ENCODE peak calls at places on chromosome 13, in five cellular contexts. Y, J, A, K and H are unnamed samples.

GRCh38 chr13:110638253-110638652 is 22.9 kb downstream of the NAXD start:
- DNase-seq in A (no peak), K (no peak), J (no peak), Y (no peak), H (no peak)

GRCh38 chr13:38769526-38769925 is 82.6 kb downstream of the FREM2 start:
- DNase-seq in Y (no peak), A (no peak), K (no peak), J (no peak), H (no peak)

GRCh38 chr13:29901714-29902631 is 51.6 kb upstream of the UBL3 start:
- DNase-seq in Y (no peak), J (no peak), A (peak), K (peak), H (peak)

GRCh38 chr13:92260363-92260762 is 861.9 kb downstream of the GPC5 start:
- DNase-seq in Y (no peak), A (no peak), K (no peak), J (no peak), H (no peak)

GRCh38 chr13:44068737-44069136 is 189.0 kb downstream of the LACC1 start:
- DNase-seq in Y (no peak), A (no peak), K (peak), J (no peak), H (no peak)

GRCh38 chr13:102091231-102091630 is 310.6 kb downstream of the FGF14 start:
- DNase-seq in K (peak), Y (no peak), J (no peak), A (no peak), H (no peak)

GRCh38 chr13:48094404-48094780 is 512 bp downstream of the MED4 start:
- DNase-seq in A (no peak), J (peak), K (peak), Y (no peak), H (no peak)

GRCh38 chr13:113801289-113801961 is 42.4 kb downstream of the TMEM255B start:
- DNase-seq in Y (no peak), J (no peak), K (no peak), A (no peak), H (no peak)

GRCh38 chr13:74966814-74967213 is 515.2 kb downstream of the TBC1D4 start:
- DNase-seq in K (peak), J (no peak), Y (no peak), A (no peak), H (no peak)

GRCh38 chr13:113652404-113653263 is 5.4 kb downstream of the ATP4B start:
- DNase-seq in A (peak), Y (no peak), K (no peak), J (no peak), H (peak)

GRCh38 chr13:48976677-48977625 is 1.2 kb downstream of the FNDC3A start:
- DNase-seq in A (no peak), K (no peak), J (no peak), Y (no peak), H (no peak)

GRCh38 chr13:42136518-42136917 is 88.1 kb downstream of the DGKH start:
- DNase-seq in A (no peak), Y (no peak), J (no peak), K (no peak), H (no peak)

GRCh38 chr13:95035311-95036109 is 265.7 kb downstream of the ABCC4 start:
- DNase-seq in K (no peak), J (no peak), A (no peak), Y (no peak), H (no peak)

GRCh38 chr13:112970552-112971287 is 1.7 kb downstream of the MCF2L start:
- DNase-seq in J (no peak), K (no peak), A (no peak), Y (no peak), H (no peak)

GRCh38 chr13:112771877-112772538 is 82.2 kb downstream of the ATP11A start:
- DNase-seq in Y (no peak), A (no peak), K (no peak), J (no peak), H (no peak)

GRCh38 chr13:101911752-101912151 is 459.3 kb downstream of the ITGBL1 start:
- DNase-seq in Y (no peak), A (no peak), K (no peak), J (no peak), H (no peak)

GRCh38 chr13:31101511-31102170 is 60.1 kb downstream of the HSPH1 start:
- DNase-seq in K (no peak), A (no peak), J (no peak), Y (no peak), H (no peak)

GRCh38 chr13:39554371-39554770 is 48.6 kb downstream of the LHFPL6 start:
- DNase-seq in A (no peak), K (peak), Y (no peak), J (no peak), H (no peak)

GRCh38 chr13:87889241-87889640 is 218.1 kb downstream of the SLITRK5 start:
- DNase-seq in Y (no peak), A (no peak), J (no peak), K (no peak), H (no peak)

GRCh38 chr13:50116430-50116973 is 101.3 kb downstream of the KCNRG start:
- DNase-seq in Y (no peak), K (no peak), J (no peak), A (no peak), H (no peak)

GRCh38 chr13:69601661-69602060 is 506.0 kb upstream of the ATXN8OS start:
- DNase-seq in K (no peak), A (no peak), Y (no peak), J (no peak), H (no peak)

GRCh38 chr13:74661851-74662250 is 527.6 kb upstream of the KLF12 start:
- DNase-seq in Y (no peak), A (no peak), K (no peak), J (no peak), H (no peak)

GRCh38 chr13:30396434-30397075 is 25.7 kb upstream of the UBE2L5 start:
- DNase-seq in Y (no peak), A (no peak), J (no peak), K (peak), H (no peak)

GRCh38 chr13:34749046-34749445 is 193.0 kb upstream of the NBEA start:
- DNase-seq in J (no peak), Y (no peak), A (no peak), K (no peak), H (no peak)

GRCh38 chr13:51726446-51727185 is 77.3 kb downstream of the DHRS12 start:
- DNase-seq in K (peak), A (no peak), Y (no peak), J (no peak), H (no peak)

GRCh38 chr13:57635541-57635940 is 4.0 kb downstream of the PCDH17 start:
- DNase-seq in A (no peak), Y (no peak), J (no peak), K (peak), H (no peak)

GRCh38 chr13:29563941-29564340 is 31.5 kb downstream of the SLC7A1 start:
- DNase-seq in A (no peak), K (no peak), Y (no peak), J (no peak), H (no peak)

GRCh38 chr13:110680852-110681251 is 25.1 kb downstream of the CARS2 start:
- DNase-seq in J (peak), A (no peak), K (no peak), Y (peak), H (no peak)

GRCh38 chr13:111117289-111117688 is 2.2 kb downstream of the ARHGEF7 start:
- DNase-seq in K (no peak), A (no peak), Y (no peak), J (no peak), H (no peak)

GRCh38 chr13:33307820-33308219 is 22.3 kb upstream of the STARD13 start:
- DNase-seq in Y (no peak), J (no peak), K (peak), A (no peak), H (no peak)

GRCh38 chr13:61685683-61686013 is 270.0 kb upstream of the PCDH20 start:
- DNase-seq in Y (no peak), A (no peak), K (no peak), J (no peak), H (no peak)

GRCh38 chr13:85608255-85608829 is 190.9 kb downstream of the SLITRK6 start:
- DNase-seq in K (no peak), A (no peak), Y (no peak), J (no peak), H (no peak)

GRCh38 chr13:82747948-82748347 is 1134.3 kb downstream of the SLITRK1 start:
- DNase-seq in Y (no peak), K (peak), J (no peak), A (no peak), H (no peak)

GRCh38 chr13:20360835-20361412 is 128.8 kb upstream of the GJB6 start:
- DNase-seq in K (peak), A (no peak), Y (no peak), J (no peak), H (no peak)

GRCh38 chr13:44609137-44609536 is 33.0 kb upstream of the TSC22D1 start:
- DNase-seq in Y (no peak), J (no peak), A (no peak), K (no peak), H (no peak)

GRCh38 chr13:33794576-33794975 is 23.4 kb upstream of the RFC3 start:
- DNase-seq in K (peak), J (no peak), A (no peak), Y (no peak), H (no peak)

GRCh38 chr13:96179309-96179708 is 89.4 kb downstream of the HS6ST3 start:
- DNase-seq in A (no peak), Y (no peak), J (no peak), K (no peak), H (no peak)
- TF ChIP-seq CTCF in A (no peak), Y (no peak), J (no peak), K (no peak), H (no peak)

DNA sequence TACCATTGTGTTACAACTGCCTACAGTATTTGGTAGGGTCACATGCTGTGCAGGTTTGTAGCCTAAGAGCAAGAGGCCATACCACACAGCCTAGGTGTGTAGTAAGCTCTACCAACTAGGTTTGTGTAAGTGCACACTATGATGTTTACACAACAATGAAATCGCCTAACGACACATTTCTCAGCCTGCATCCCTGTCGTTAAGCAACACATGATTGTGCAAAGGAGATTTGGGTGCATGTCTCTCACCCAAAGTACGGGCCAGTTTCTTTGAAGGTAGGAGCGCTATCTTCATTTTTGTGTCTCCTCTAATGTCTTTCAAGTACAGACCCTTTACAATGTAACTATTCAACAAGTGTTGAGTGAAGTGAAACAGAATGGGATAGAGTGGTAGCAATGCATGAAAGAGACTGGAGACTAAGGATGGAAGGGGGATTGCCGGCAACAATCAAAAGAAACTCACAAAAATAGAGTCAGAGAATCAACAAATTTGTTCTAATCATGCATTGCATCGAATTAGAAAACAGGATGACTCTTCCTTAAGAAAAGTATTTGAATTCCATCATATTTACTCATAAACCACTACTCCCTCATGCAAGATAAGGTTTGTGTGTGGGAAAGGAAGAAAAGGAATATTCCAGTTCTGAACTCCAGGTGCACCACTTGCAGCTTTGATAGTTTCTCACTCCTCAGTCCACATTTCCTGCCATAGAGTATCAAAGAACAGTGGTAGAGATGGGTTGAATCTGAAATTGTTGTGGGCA is 60.2 kb upstream of the TNFRSF19 start:
- DNase-seq in A (no peak), K (peak), Y (no peak), J (no peak), H (no peak)
- TF ChIP-seq CTCF in A (no peak), K (no peak), Y (no peak), J (no peak), H (no peak)

GRCh38 chr13:21670006-21670882 is 629 bp upstream of the FGF9 start:
- DNase-seq in A (peak), J (peak), Y (peak), K (peak), H (peak)

GRCh38 chr13:21668665-21669599 is 1.9 kb upstream of the FGF9 start:
- DNase-seq in A (no peak), J (peak), K (peak), Y (no peak), H (peak)

GRCh38 chr13:21672811-21673591 is 2.1 kb downstream of the FGF9 start:
- DNase-seq in A (no peak), K (no peak), J (peak), Y (no peak), H (no peak)

GRCh38 chr13:21671793-21672680 is 1.2 kb downstream of the FGF9 start:
- DNase-seq in Y (no peak), J (no peak), A (no peak), K (no peak), H (no peak)

DNA sequence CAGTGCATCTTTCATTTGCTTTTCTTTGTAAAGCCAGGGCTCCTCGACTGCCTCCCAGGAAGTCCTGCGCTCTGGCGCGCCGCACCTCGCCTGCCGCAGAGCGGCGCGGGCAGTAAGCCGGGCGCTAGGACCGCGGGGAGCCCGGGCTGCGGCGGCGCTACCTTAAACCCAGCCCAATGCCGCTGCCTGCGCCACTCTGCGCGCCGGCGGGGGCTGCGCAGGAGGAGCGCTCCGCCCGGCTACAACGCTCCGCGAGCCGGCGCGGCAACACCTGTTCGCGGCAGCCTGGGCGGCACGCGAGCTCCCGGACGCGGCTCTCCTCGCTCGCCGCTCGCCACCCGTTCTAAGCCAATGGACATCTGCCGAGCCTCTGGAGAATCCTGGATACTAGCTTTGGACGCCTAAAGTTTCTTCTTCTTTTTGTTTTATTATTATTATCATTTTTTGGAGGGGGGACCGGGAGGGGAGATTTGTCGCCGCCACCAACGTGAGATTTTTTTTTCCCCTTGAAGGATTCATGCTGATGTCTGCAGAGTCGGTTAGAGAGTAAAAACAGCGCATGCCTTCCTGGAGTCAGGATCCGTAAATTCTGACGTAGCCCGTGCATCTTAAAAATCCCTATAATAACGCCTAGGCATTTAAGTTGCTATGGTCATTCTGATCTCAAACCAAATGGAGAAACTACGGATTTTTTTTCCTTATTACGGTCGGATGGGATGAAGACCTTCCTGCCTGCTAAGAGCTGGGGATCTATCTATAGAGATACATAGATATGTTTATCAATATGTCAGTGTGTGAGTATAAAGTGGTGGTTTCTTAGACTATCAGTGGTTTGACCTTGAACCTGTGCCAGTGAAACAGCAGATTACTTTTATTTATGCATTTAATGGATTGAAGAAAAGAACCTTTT is at the start of gene FGF9:
- DNase-seq in A (peak), Y (peak), J (peak), K (peak), H (peak)
- TF ChIP-seq CTCF in A (no peak), Y (no peak), J (peak), K (no peak), H (no peak)

DNA sequence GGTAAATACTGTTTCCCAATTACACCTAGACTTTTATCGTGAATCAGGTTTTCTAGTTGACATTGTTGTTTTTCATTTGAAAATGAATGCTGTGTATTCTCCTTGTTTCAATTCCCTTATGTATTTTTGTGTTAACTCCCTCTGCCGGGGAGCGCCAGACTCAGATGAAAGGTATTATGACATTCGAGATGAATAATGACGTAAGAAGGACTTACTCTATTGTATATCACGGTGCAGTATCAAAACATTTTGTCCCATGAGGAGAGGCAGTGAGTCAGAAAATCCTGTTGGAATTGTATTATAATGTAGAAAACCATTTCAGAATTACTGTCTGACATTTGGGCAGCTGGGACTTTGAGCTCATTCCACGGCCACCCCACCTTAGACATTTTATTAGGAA is 61.6 kb downstream of the LRCH1 start:
- DNase-seq in J (no peak), K (peak), Y (no peak), A (no peak), H (no peak)
- TF ChIP-seq CTCF in J (no peak), K (no peak), Y (no peak), A (no peak), H (no peak)

DNA sequence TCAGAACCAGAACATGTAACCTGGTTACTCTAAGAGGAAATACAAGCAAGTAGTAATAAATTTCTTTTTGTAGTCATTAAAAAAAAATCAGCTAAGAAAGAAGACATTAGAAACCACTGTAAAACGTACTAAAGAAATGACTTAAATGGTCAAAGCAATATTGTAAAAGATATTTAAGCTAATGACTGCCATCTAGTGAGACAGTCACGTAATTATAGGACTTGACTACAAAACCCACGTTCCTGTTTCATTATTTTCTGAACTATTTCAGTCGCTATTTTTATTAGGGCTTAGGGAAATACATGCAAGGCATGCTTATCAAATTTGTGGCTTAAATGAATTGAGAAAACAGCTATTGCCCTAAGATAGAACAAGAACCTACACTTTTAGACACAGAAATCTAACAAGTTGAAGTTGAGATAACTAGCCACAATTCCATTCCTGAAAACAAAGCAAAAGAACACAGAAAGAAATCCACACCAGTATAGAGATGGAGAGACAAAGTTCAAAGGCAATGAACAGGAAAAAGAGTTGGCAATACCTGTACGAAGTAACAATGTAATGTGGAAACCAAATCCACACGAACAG is 17.9 kb downstream of the ALG5 start:
- DNase-seq in Y (no peak), K (peak), J (peak), A (no peak), H (no peak)
- TF ChIP-seq CTCF in Y (peak), K (no peak), J (peak), A (peak), H (no peak)